ENCODE peak calls at places on chromosomes 7 and 10, in seven cellular contexts. T, L, K, U, A, D and Q are unnamed samples.

GRCh38 chr10:14772399-14772798 is 2.3 kb downstream of the FAM107B start:
- DNase-seq in U (no peak), L (no peak), K (no peak), D (no peak), T (no peak), A (no peak), Q (no peak)

GRCh38 chr10:116444527-116445142 is 17.0 kb downstream of the PNLIPRP3 start:
- DNase-seq in T (no peak), L (no peak), A (peak; percentile 17), K (peak; percentile 38), D (no peak), U (no peak), Q (peak; percentile 42)

GRCh38 chr7:98963305-98963704 is 85.0 kb downstream of the TRRAP start:
- DNase-seq in D (no peak), A (no peak), U (no peak), L (no peak), T (no peak), K (no peak), Q (no peak)

GRCh38 chr7:30244340-30244739 is 40.1 kb upstream of the ZNRF2 start:
- DNase-seq in T (no peak), A (no peak), K (no peak), L (no peak), D (no peak), U (no peak), Q (no peak)

GRCh38 chr10:110398419-110399162 is 93.9 kb upstream of the SMNDC1 start:
- DNase-seq in T (no peak), U (no peak), A (no peak), L (peak; percentile 24), K (peak; percentile 97), D (no peak), Q (no peak)

GRCh38 chr10:68110027-68110426 is 739 bp downstream of the MYPN start:
- DNase-seq in A (no peak), D (no peak), T (no peak), K (peak; percentile 25), L (no peak), U (no peak), Q (no peak)

GRCh38 chr7:52961084-52961483 is 74.3 kb upstream of the POM121L12 start:
- DNase-seq in K (peak; percentile 43), D (no peak), T (no peak), A (no peak), L (no peak), U (no peak), Q (no peak)

GRCh38 chr10:21509391-21510217 is 15.9 kb downstream of the SKIDA1 start:
- DNase-seq in U (peak; percentile 70), A (no peak), L (no peak), K (no peak), T (no peak), D (no peak), Q (no peak)

GRCh38 chr7:158263110-158263963 is 324.3 kb downstream of the PTPRN2 start:
- DNase-seq in U (peak; percentile 44), A (no peak), T (peak; percentile 35), D (no peak), K (no peak), L (no peak), Q (no peak)

DNA sequence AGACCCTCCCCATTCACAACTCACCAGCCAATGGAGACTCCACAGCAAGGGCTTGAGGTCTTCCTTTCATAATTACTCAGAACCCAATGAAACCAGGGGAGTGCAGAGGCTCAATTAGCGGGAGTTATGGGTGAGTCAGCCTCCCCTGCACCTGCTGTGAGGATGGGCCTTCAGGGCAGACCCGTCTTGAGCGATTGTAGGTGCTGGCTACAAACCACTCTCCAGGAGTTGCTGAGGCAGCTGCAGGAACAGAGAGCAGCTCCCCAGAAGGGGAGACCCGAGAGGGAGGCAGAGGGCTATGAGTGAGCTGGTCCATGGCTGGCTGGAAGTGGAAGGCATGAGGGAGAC is 58.5 kb upstream of the SORCS3 start:
- DNase-seq in U (no peak), A (no peak), D (no peak), L (no peak), K (no peak), T (no peak), Q (peak; percentile 17)
- H3K4me3 ChIP-seq in U (no peak overlapping the region), A (no peak overlapping the region), D (no peak overlapping the region), L (no peak overlapping the region), K (no peak overlapping the region), T (no peak overlapping the region), Q (no peak overlapping the region)

DNA sequence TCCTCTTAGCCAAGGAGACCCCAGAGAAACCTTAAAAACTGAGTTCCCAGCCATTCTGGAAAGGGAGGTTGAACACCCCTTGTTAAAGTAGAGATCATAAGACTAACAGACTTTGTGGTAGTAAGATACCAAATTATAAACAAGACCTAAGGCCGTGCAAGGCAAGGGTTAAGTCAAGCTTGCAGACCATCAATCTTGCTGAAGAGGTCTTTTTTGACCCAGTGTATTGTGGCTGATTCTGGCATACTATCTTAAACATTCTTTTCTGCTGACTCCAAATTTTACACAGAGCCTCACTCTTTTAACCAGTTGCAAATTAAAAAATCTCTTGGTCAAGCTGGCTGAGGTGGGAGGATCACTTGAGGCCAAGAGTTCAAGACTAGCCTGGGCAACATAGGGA is 1.2 kb upstream of the TBRG4 start:
- DNase-seq in T (no peak), A (no peak), K (peak; percentile 19), D (no peak), U (no peak), L (no peak), Q (no peak)
- H3K4me3 ChIP-seq in T (peak overlapping the region; percentile 90), A (no peak overlapping the region), K (no peak overlapping the region), D (peak overlapping the region; percentile 73), U (no peak overlapping the region), L (no peak overlapping the region), Q (peak overlapping the region; percentile 77)

DNA sequence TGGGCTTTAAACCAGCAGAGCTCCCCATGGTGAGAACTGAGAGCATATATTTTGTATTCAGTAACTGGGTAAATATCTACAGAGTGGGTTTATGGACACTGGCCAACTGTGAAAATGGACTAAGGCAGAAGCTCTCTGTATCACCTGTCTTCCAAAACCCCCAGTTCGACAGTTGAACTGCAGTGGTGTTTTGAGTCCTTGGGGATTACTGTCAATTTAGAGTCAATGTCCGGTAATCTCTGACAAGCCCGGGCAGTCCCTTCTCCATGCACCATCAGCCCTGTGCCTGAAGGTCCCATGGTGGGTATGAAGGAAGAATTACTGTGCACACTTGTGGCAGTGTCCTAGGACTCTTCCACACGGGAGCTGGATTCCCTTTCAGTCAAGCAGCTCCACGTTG is 235.0 kb downstream of the CCSER2 start:
- DNase-seq in K (no peak), A (no peak), U (no peak), L (no peak), T (no peak), D (no peak), Q (peak; percentile 35)
- H3K4me3 ChIP-seq in K (no peak overlapping the region), A (no peak overlapping the region), U (no peak overlapping the region), L (no peak overlapping the region), T (no peak overlapping the region), D (no peak overlapping the region), Q (no peak overlapping the region)

GRCh38 chr7:28990200-28990960 is 32.2 kb upstream of the TRIL start:
- DNase-seq in K (peak; percentile 17), D (peak; percentile 72), L (peak; percentile 74), T (peak; percentile 86), U (no peak), A (no peak), Q (no peak)
- H3K4me3 ChIP-seq in K (no peak overlapping the region), D (no peak overlapping the region), L (no peak overlapping the region), T (no peak overlapping the region), U (no peak overlapping the region), A (no peak overlapping the region), Q (no peak overlapping the region)

GRCh38 chr7:26155531-26156375 is 3.8 kb downstream of the NFE2L3 start:
- DNase-seq in A (no peak), T (no peak), L (no peak), K (peak; percentile 87), D (no peak), U (no peak), Q (peak; percentile 21)
- H3K4me3 ChIP-seq in A (peak overlapping the region; percentile 73), T (peak overlapping the region; percentile 11), L (peak overlapping the region; percentile 11), K (no peak overlapping the region), D (peak overlapping the region; percentile 19), U (no peak overlapping the region), Q (peak overlapping the region; percentile 32)

GRCh38 chr10:3537518-3537917 is 247.5 kb downstream of the KLF6 start:
- DNase-seq in K (no peak), L (no peak), D (no peak), A (no peak), U (no peak), T (no peak), Q (no peak)

GRCh38 chr10:3535001-3535400 is 250.0 kb downstream of the KLF6 start:
- DNase-seq in D (no peak), T (no peak), K (no peak), L (no peak), A (no peak), U (no peak), Q (no peak)

GRCh38 chr10:3538850-3539531 is 246.0 kb downstream of the KLF6 start:
- DNase-seq in L (no peak), T (no peak), A (no peak), U (no peak), K (peak; percentile 95), D (no peak), Q (no peak)

GRCh38 chr10:3539696-3540383 is 245.2 kb downstream of the KLF6 start:
- DNase-seq in L (no peak), D (no peak), K (no peak), T (no peak), A (no peak), U (no peak), Q (no peak)

GRCh38 chr10:3538291-3538849 is 246.6 kb downstream of the KLF6 start:
- DNase-seq in T (no peak), U (no peak), L (no peak), D (no peak), A (no peak), K (peak; percentile 58), Q (no peak)
- H3K4me3 ChIP-seq in T (no peak overlapping the region), U (no peak overlapping the region), L (no peak overlapping the region), D (no peak overlapping the region), A (no peak overlapping the region), K (no peak overlapping the region), Q (no peak overlapping the region)

DNA sequence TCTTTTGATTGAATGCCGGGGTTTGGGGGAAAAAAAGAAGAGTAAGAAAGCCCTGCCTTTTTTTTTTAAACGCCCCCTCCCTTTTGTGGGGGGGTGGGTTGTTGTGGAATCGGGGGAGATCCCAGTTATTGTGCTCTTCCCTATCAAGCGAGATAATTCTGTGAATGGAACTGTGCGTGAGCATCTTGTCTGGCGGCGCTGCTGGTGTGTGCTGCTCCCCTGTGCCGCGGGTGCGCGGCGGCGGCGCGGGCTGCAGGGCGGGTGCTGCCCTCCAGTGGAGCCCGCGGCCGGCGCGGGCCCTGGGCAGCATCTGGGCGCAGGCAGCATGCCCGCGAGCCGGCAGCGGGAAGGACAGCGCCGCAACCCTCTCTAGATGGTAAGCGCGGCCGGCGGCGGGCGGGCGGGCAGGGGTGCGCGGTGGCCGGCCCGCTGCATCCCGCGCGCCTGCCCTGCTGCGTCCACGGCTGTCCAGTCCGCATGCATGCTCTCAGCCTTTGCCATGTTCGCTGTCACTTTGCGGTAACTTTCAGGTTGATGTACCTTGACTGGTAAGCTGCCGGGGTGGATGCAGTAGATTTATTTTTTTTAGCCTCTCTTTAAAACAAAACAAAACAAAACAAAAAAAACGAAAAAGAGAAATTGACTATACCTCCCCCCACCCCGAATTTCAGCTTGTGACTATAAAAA is 176.6 kb downstream of the TCF7L2 start:
- DNase-seq in U (peak; percentile 87), K (peak; percentile 78), T (peak; percentile 83), D (peak; percentile 74), A (peak; percentile 44), L (peak; percentile 66), Q (no peak)
- H3K4me3 ChIP-seq in U (no peak overlapping the region), K (peak overlapping the region; percentile 45), T (peak overlapping the region; percentile 42), D (peak overlapping the region; percentile 55), A (no peak overlapping the region), L (peak overlapping the region; percentile 59), Q (no peak overlapping the region)

GRCh38 chr7:1403844-1404404 is 55.3 kb downstream of the MICALL2 start:
- DNase-seq in K (peak; percentile 46), L (peak; percentile 35), D (no peak), T (no peak), A (no peak), U (no peak), Q (no peak)
- H3K4me3 ChIP-seq in K (no peak overlapping the region), L (peak overlapping the region; percentile 6), D (peak overlapping the region; percentile 27), T (no peak overlapping the region), A (no peak overlapping the region), U (no peak overlapping the region), Q (no peak overlapping the region)